ENCODE peak calls at places on chromosomes 3 and 15, in nine cellular contexts. One of them, this sample, is unnamed.

GRCh38 chr3:174700736-174701135 is 158.4 kb upstream of the NAALADL2 start:
- DNase-seq in heart left ventricle: no peak
- DNase-seq in AG04450: no peak
- DNase-seq in brain microvascular endothelial cell: no peak
- DNase-seq in aorta: no peak
- DNase-seq in PC-9: no peak
- DNase-seq in RWPE1: no peak
- DNase-seq in body of pancreas: no peak
- DNase-seq in upper lobe of right lung: no peak
- DNase-seq in this sample: no peak

GRCh38 chr3:57152150-57152549 is 13.0 kb downstream of the IL17RD start:
- DNase-seq in heart left ventricle: no peak
- DNase-seq in AG04450: no peak
- DNase-seq in brain microvascular endothelial cell: no peak
- DNase-seq in aorta: no peak
- DNase-seq in PC-9: no peak
- DNase-seq in RWPE1: no peak
- DNase-seq in body of pancreas: no peak
- DNase-seq in upper lobe of right lung: no peak
- DNase-seq in this sample: no peak

GRCh38 chr3:119762876-119763275 is 19.0 kb upstream of the NR1I2 start:
- DNase-seq in heart left ventricle: no peak
- DNase-seq in AG04450: no peak
- DNase-seq in brain microvascular endothelial cell: no peak
- DNase-seq in aorta: no peak
- DNase-seq in PC-9: no peak
- DNase-seq in RWPE1: no peak
- DNase-seq in body of pancreas: no peak
- DNase-seq in upper lobe of right lung: no peak
- DNase-seq in this sample: no peak

GRCh38 chr3:180040966-180041365 is 4.2 kb upstream of the PEX5L start:
- DNase-seq in heart left ventricle: no peak
- DNase-seq in AG04450: no peak
- DNase-seq in brain microvascular endothelial cell: no peak
- DNase-seq in aorta: no peak
- DNase-seq in PC-9: no peak
- DNase-seq in RWPE1: no peak
- DNase-seq in body of pancreas: no peak
- DNase-seq in upper lobe of right lung: no peak
- DNase-seq in this sample: no peak

GRCh38 chr3:173747427-173747826 is 349.9 kb downstream of the NLGN1 start:
- DNase-seq in heart left ventricle: no peak
- DNase-seq in AG04450: no peak
- DNase-seq in brain microvascular endothelial cell: no peak
- DNase-seq in aorta: no peak
- DNase-seq in PC-9: no peak
- DNase-seq in RWPE1: peak
- DNase-seq in body of pancreas: no peak
- DNase-seq in upper lobe of right lung: no peak
- DNase-seq in this sample: no peak

GRCh38 chr15:35443376-35443775 is 102.6 kb downstream of the DPH6 start:
- DNase-seq in heart left ventricle: no peak
- DNase-seq in AG04450: no peak
- DNase-seq in brain microvascular endothelial cell: no peak
- DNase-seq in aorta: no peak
- DNase-seq in PC-9: no peak
- DNase-seq in RWPE1: no peak
- DNase-seq in body of pancreas: no peak
- DNase-seq in upper lobe of right lung: no peak
- DNase-seq in this sample: no peak

GRCh38 chr3:53581671-53582070 is 87.3 kb downstream of the CACNA1D start:
- DNase-seq in heart left ventricle: no peak
- DNase-seq in AG04450: no peak
- DNase-seq in brain microvascular endothelial cell: no peak
- DNase-seq in aorta: no peak
- DNase-seq in PC-9: no peak
- DNase-seq in RWPE1: no peak
- DNase-seq in body of pancreas: no peak
- DNase-seq in upper lobe of right lung: no peak
- DNase-seq in this sample: no peak

GRCh38 chr3:4741404-4742307 is 237.6 kb upstream of the BHLHE40 start:
- DNase-seq in heart left ventricle: peak
- DNase-seq in AG04450: peak
- DNase-seq in brain microvascular endothelial cell: peak
- DNase-seq in aorta: peak
- DNase-seq in PC-9: peak
- DNase-seq in RWPE1: peak
- DNase-seq in body of pancreas: peak
- DNase-seq in upper lobe of right lung: no peak
- DNase-seq in this sample: peak

GRCh38 chr15:40844543-40844981 is 714 bp downstream of the SPINT1 start:
- DNase-seq in heart left ventricle: no peak
- DNase-seq in AG04450: no peak
- DNase-seq in brain microvascular endothelial cell: no peak
- DNase-seq in aorta: peak
- DNase-seq in PC-9: no peak
- DNase-seq in RWPE1: peak
- DNase-seq in body of pancreas: peak
- DNase-seq in upper lobe of right lung: peak
- DNase-seq in this sample: no peak

GRCh38 chr3:13414040-13414729 is 5.9 kb downstream of the NUP210 start:
- DNase-seq in heart left ventricle: peak
- DNase-seq in AG04450: no peak
- DNase-seq in brain microvascular endothelial cell: no peak
- DNase-seq in aorta: no peak
- DNase-seq in PC-9: peak
- DNase-seq in RWPE1: no peak
- DNase-seq in body of pancreas: peak
- DNase-seq in upper lobe of right lung: peak
- DNase-seq in this sample: no peak

GRCh38 chr3:137787520-137787919 is 23.4 kb downstream of the SOX14 start:
- DNase-seq in heart left ventricle: no peak
- DNase-seq in AG04450: no peak
- DNase-seq in brain microvascular endothelial cell: no peak
- DNase-seq in aorta: no peak
- DNase-seq in PC-9: no peak
- DNase-seq in RWPE1: no peak
- DNase-seq in body of pancreas: no peak
- DNase-seq in upper lobe of right lung: no peak
- DNase-seq in this sample: no peak

GRCh38 chr3:156535162-156535627 is 19.7 kb downstream of the SSR3 start:
- DNase-seq in heart left ventricle: peak
- DNase-seq in AG04450: peak
- DNase-seq in brain microvascular endothelial cell: peak
- DNase-seq in aorta: peak
- DNase-seq in PC-9: peak
- DNase-seq in RWPE1: peak
- DNase-seq in body of pancreas: peak
- DNase-seq in upper lobe of right lung: no peak
- DNase-seq in this sample: peak

GRCh38 chr15:101684384-101684783 is 32.2 kb upstream of the TM2D3 start:
- DNase-seq in heart left ventricle: no peak
- DNase-seq in AG04450: peak
- DNase-seq in brain microvascular endothelial cell: peak
- DNase-seq in aorta: no peak
- DNase-seq in PC-9: no peak
- DNase-seq in RWPE1: peak
- DNase-seq in body of pancreas: no peak
- DNase-seq in upper lobe of right lung: no peak
- DNase-seq in this sample: peak

GRCh38 chr3:74591946-74592345 is 22.5 kb downstream of the CNTN3 start:
- DNase-seq in heart left ventricle: no peak
- DNase-seq in AG04450: no peak
- DNase-seq in brain microvascular endothelial cell: no peak
- DNase-seq in aorta: no peak
- DNase-seq in PC-9: no peak
- DNase-seq in RWPE1: no peak
- DNase-seq in body of pancreas: no peak
- DNase-seq in upper lobe of right lung: no peak
- DNase-seq in this sample: no peak

GRCh38 chr3:110413807-110414748 is 657.5 kb upstream of the NECTIN3 start:
- DNase-seq in heart left ventricle: no peak
- DNase-seq in AG04450: peak
- DNase-seq in brain microvascular endothelial cell: peak
- DNase-seq in aorta: no peak
- DNase-seq in PC-9: no peak
- DNase-seq in RWPE1: peak
- DNase-seq in body of pancreas: peak
- DNase-seq in upper lobe of right lung: no peak
- DNase-seq in this sample: no peak

DNA sequence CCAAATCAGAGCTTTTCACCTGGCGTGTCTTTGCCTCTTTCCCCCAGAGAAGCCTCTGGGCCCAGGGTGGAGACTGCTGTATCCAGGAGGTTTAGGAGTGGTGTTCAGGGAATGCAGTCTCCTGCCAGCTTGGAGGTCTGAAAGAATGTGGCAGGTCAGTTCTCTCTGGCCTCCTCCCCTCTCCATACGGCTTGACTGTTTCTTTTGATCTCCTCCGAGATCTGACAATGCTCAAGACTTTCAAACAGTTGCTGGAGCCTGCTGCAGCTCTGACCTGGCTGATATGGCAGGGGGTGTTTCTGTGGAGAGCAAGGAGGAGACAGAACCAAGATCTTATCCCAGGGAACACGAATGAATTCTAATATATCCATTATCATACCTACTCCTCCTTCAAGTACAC is 24.7 kb upstream of the TM4SF4 start:
- DNase-seq in heart left ventricle: no peak
- DNase-seq in AG04450: no peak
- DNase-seq in brain microvascular endothelial cell: no peak
- DNase-seq in aorta: no peak
- DNase-seq in PC-9: peak
- DNase-seq in RWPE1: no peak
- DNase-seq in body of pancreas: no peak
- DNase-seq in upper lobe of right lung: no peak
- DNase-seq in this sample: no peak
- H3K27ac ChIP-seq in heart left ventricle: no peak
- H3K27ac ChIP-seq in AG04450: peak
- H3K27ac ChIP-seq in brain microvascular endothelial cell: no peak
- H3K27ac ChIP-seq in aorta: peak
- H3K27ac ChIP-seq in PC-9: peak
- H3K27ac ChIP-seq in RWPE1: no peak
- H3K27ac ChIP-seq in body of pancreas: no peak
- H3K27ac ChIP-seq in upper lobe of right lung: peak
- H3K27ac ChIP-seq in this sample: no peak

GRCh38 chr15:92140802-92141201 is 252.9 kb upstream of the ST8SIA2 start:
- DNase-seq in heart left ventricle: no peak
- DNase-seq in AG04450: no peak
- DNase-seq in brain microvascular endothelial cell: no peak
- DNase-seq in aorta: no peak
- DNase-seq in PC-9: peak
- DNase-seq in RWPE1: peak
- DNase-seq in body of pancreas: no peak
- DNase-seq in upper lobe of right lung: no peak
- DNase-seq in this sample: peak

GRCh38 chr15:92141607-92142006 is 252.1 kb upstream of the ST8SIA2 start:
- DNase-seq in heart left ventricle: no peak
- DNase-seq in AG04450: no peak
- DNase-seq in brain microvascular endothelial cell: no peak
- DNase-seq in aorta: no peak
- DNase-seq in PC-9: no peak
- DNase-seq in RWPE1: no peak
- DNase-seq in body of pancreas: no peak
- DNase-seq in upper lobe of right lung: no peak
- DNase-seq in this sample: no peak

GRCh38 chr15:92143765-92144164 is 249.9 kb upstream of the ST8SIA2 start:
- DNase-seq in heart left ventricle: no peak
- DNase-seq in AG04450: no peak
- DNase-seq in brain microvascular endothelial cell: no peak
- DNase-seq in aorta: no peak
- DNase-seq in PC-9: no peak
- DNase-seq in RWPE1: no peak
- DNase-seq in body of pancreas: no peak
- DNase-seq in upper lobe of right lung: no peak
- DNase-seq in this sample: no peak

GRCh38 chr15:92142242-92143232 is 251.1 kb upstream of the ST8SIA2 start:
- DNase-seq in heart left ventricle: peak
- DNase-seq in AG04450: no peak
- DNase-seq in brain microvascular endothelial cell: no peak
- DNase-seq in aorta: no peak
- DNase-seq in PC-9: no peak
- DNase-seq in RWPE1: no peak
- DNase-seq in body of pancreas: no peak
- DNase-seq in upper lobe of right lung: no peak
- DNase-seq in this sample: no peak
- H3K27ac ChIP-seq in heart left ventricle: peak
- H3K27ac ChIP-seq in AG04450: no peak
- H3K27ac ChIP-seq in brain microvascular endothelial cell: no peak
- H3K27ac ChIP-seq in aorta: no peak
- H3K27ac ChIP-seq in PC-9: no peak
- H3K27ac ChIP-seq in RWPE1: no peak
- H3K27ac ChIP-seq in body of pancreas: no peak
- H3K27ac ChIP-seq in upper lobe of right lung: no peak
- H3K27ac ChIP-seq in this sample: no peak

DNA sequence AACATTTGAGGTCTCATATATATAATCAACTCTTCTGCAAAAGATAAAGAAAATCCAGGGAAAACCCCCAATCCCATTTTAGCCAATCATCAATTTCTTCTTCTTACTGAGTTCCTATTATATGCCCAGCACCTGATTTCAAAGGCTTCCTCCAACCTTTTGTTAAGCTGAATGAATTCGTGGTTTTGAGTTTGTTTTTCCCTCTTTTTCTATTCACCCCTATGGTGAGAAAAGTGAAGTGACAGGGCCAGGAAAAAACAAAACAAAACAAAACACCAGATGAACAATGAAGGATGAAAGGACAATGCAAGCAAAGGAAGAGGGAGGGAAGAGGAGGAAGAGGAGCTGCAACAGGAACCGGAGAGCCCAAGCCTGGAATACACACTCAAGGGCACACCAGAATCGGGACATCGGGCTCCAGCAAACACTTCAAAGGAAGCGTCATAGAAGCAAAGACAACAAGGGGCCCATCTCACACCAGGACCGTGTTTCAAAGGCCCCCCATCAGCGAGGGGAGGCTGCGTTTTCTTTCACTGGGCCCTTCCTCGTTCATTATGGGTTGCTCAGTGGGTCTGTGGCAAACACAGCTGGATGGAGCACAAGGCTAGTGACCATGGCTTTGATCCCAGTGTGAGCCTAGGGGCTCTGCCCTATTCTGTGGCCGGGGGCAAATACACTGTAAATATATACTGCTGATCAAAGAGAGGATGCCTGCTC is 50.2 kb downstream of the VGLL4 start:
- DNase-seq in heart left ventricle: no peak
- DNase-seq in AG04450: no peak
- DNase-seq in brain microvascular endothelial cell: no peak
- DNase-seq in aorta: no peak
- DNase-seq in PC-9: no peak
- DNase-seq in RWPE1: no peak
- DNase-seq in body of pancreas: no peak
- DNase-seq in upper lobe of right lung: no peak
- DNase-seq in this sample: no peak
- H3K27ac ChIP-seq in heart left ventricle: peak
- H3K27ac ChIP-seq in AG04450: no peak
- H3K27ac ChIP-seq in brain microvascular endothelial cell: no peak
- H3K27ac ChIP-seq in aorta: no peak
- H3K27ac ChIP-seq in PC-9: no peak
- H3K27ac ChIP-seq in RWPE1: no peak
- H3K27ac ChIP-seq in body of pancreas: no peak
- H3K27ac ChIP-seq in upper lobe of right lung: no peak
- H3K27ac ChIP-seq in this sample: no peak

GRCh38 chr15:87345955-87346354 is 910.6 kb downstream of the NTRK3 start:
- DNase-seq in heart left ventricle: no peak
- DNase-seq in AG04450: no peak
- DNase-seq in brain microvascular endothelial cell: no peak
- DNase-seq in aorta: no peak
- DNase-seq in PC-9: no peak
- DNase-seq in RWPE1: no peak
- DNase-seq in body of pancreas: no peak
- DNase-seq in upper lobe of right lung: no peak
- DNase-seq in this sample: no peak
- H3K27ac ChIP-seq in heart left ventricle: no peak
- H3K27ac ChIP-seq in AG04450: no peak
- H3K27ac ChIP-seq in brain microvascular endothelial cell: no peak
- H3K27ac ChIP-seq in aorta: no peak
- H3K27ac ChIP-seq in PC-9: no peak
- H3K27ac ChIP-seq in RWPE1: no peak
- H3K27ac ChIP-seq in body of pancreas: no peak
- H3K27ac ChIP-seq in upper lobe of right lung: no peak
- H3K27ac ChIP-seq in this sample: no peak